ENCODE peak calls at places on chromosomes 12 and 14, in five cellular contexts. C is SJSA1; X is A673; R is effector memory CD4-positive, alpha-beta T cell; D is hepatocyte. H is an unnamed sample.

GRCh38 chr14:71638523-71639196 is 293.6 kb upstream of the RGS6 start:
- DNase-seq in C (peak), X (no peak), R (no peak), D (no peak), H (no peak)

GRCh38 chr12:460301-461230 is 827 bp downstream of the B4GALNT3 start:
- DNase-seq in C (no peak), X (peak), R (peak), D (peak), H (no peak)

GRCh38 chr14:83006071-83006670 is 1472.5 kb upstream of the SEL1L start:
- DNase-seq in C (no peak), X (peak), R (no peak), D (peak), H (no peak)

GRCh38 chr14:100524233-100524932 is 62.8 kb downstream of the BEGAIN start:
- DNase-seq in C (no peak), X (no peak), R (no peak), D (peak), H (no peak)

GRCh38 chr12:95963104-95963503 is 20.0 kb downstream of the AMDHD1 start:
- DNase-seq in C (no peak), X (peak), R (no peak), D (no peak), H (no peak)

GRCh38 chr12:98592825-98593322 is 612 bp upstream of the SLC25A3 start:
- DNase-seq in C (no peak), X (no peak), R (no peak), D (peak), H (no peak)

GRCh38 chr14:99872786-99873440 is 79.7 kb downstream of the EML1 start:
- DNase-seq in C (peak), X (peak), R (no peak), D (no peak), H (no peak)

GRCh38 chr12:29148065-29148957 is 767 bp upstream of the FAR2 start:
- DNase-seq in C (peak), X (peak), R (no peak), D (peak), H (no peak)

GRCh38 chr14:74917646-74918081 is 5.4 kb downstream of the RPS6KL1 start:
- DNase-seq in C (no peak), X (peak), R (no peak), D (no peak), H (no peak)

GRCh38 chr12:24803406-24804245 is 145.3 kb downstream of the BCAT1 start:
- DNase-seq in C (no peak), X (peak), R (no peak), D (no peak), H (no peak)

GRCh38 chr14:106564058-106564643 is 1037.8 kb downstream of the TMEM121 start:
- DNase-seq in C (peak), X (peak), R (peak), D (no peak), H (no peak)

GRCh38 chr12:80175307-80175930 is 76.1 kb downstream of the OTOGL start:
- DNase-seq in C (no peak), X (no peak), R (no peak), D (no peak), H (no peak)

GRCh38 chr12:71846322-71846940 is 6.9 kb downstream of the TBC1D15 start:
- DNase-seq in C (peak), X (peak), R (no peak), D (peak), H (no peak)

GRCh38 chr12:68013181-68013580 is 23.9 kb downstream of the IFNG-AS1 start:
- DNase-seq in C (no peak), X (no peak), R (no peak), D (no peak), H (no peak)

GRCh38 chr14:33210304-33210703 is 271.6 kb downstream of the NPAS3 start:
- DNase-seq in C (no peak), X (peak), R (no peak), D (peak), H (no peak)

GRCh38 chr14:99141236-99141635 is 130.8 kb downstream of the BCL11B start:
- DNase-seq in C (no peak), X (no peak), R (no peak), D (no peak), H (no peak)

GRCh38 chr14:29637406-29637805 is 290.2 kb downstream of the PRKD1 start:
- DNase-seq in C (peak), X (peak), R (no peak), D (no peak), H (no peak)

GRCh38 chr14:99733551-99734405 is 49.7 kb downstream of the CYP46A1 start:
- DNase-seq in C (no peak), X (no peak), R (no peak), D (no peak), H (no peak)

GRCh38 chr12:26226629-26227375 is 31.4 kb downstream of the SSPN start:
- DNase-seq in C (no peak), X (no peak), R (no peak), D (peak), H (no peak)

GRCh38 chr14:75566321-75566720 is 12.1 kb upstream of the FLVCR2 start:
- DNase-seq in C (no peak), X (no peak), R (peak), D (peak), H (no peak)

GRCh38 chr14:59215353-59215752 is 26.9 kb downstream of the DAAM1 start:
- DNase-seq in C (no peak), X (no peak), R (no peak), D (peak), H (peak)

GRCh38 chr14:89386214-89386886 is 30.7 kb downstream of the FOXN3 start:
- DNase-seq in C (no peak), X (no peak), R (no peak), D (no peak), H (no peak)

GRCh38 chr14:76867536-76868452 is 41.6 kb downstream of the LRRC74A start:
- DNase-seq in C (no peak), X (peak), R (no peak), D (no peak), H (no peak)

DNA sequence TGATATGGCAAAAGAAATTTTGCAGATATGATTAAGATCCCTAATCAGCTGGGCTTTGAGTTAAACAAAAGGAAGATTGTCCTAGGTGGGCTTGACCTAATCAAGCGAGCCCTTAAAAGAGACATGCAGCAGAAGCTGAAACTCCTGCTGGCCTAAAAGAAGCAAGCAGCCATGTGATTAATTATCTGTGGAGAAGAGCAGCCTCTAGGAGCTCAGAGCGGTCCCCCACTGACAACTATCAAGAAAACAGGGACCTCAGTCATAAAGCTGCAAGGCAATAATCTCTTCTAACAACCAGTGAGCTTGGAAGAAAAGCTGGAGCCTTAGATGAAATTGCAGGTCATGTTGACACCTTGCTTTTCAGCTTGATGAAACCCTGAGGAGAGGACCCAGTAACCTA is 288.9 kb upstream of the CLEC14A start:
- DNase-seq in C (no peak), X (peak), R (no peak), D (no peak), H (no peak)
- H3K4me3 ChIP-seq in C (no peak), X (no peak), R (no peak), D (no peak), H (no peak)

GRCh38 chr12:110426300-110426910 is 22.9 kb upstream of the ANAPC7 start:
- DNase-seq in C (no peak), X (no peak), R (no peak), D (peak), H (peak)

GRCh38 chr12:110436231-110436630 is 13.9 kb downstream of the ARPC3 start:
- DNase-seq in C (no peak), X (no peak), R (no peak), D (no peak), H (no peak)

DNA sequence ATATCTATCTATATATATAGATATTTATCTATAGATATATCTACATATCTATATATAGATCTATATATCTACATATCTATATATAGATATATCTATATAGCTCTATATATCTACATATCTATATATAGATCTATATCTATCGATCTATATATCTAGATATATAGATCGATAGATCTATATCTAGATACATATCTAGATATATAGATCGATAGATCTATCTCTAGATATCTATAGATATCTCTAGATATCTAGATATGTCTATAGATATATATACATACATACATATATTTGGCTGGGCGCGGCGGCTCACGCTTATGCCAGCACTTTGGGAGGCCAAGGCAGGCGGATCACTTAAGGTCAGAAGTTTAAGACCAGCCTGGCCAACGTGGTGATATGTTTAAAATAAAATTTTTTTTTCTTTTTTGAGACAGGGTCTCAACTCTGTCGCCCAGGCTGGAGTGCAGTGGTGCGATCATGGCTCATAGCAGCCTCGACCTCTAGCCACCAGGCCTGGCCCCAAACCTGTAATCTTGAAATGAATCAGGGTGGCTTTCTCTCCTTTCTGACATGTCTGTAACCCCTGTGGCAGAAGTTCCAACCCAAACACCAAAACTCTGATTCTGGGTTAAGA is 18.1 kb downstream of the ARPC3 start:
- DNase-seq in C (no peak), X (no peak), R (no peak), D (no peak), H (no peak)
- H3K4me3 ChIP-seq in C (no peak), X (peak), R (peak), D (no peak), H (peak)

GRCh38 chr12:50786498-50787231 is 22.8 kb downstream of the ATF1 start:
- DNase-seq in C (peak), X (no peak), R (no peak), D (peak), H (peak)
- H3K4me3 ChIP-seq in C (no peak), X (no peak), R (no peak), D (no peak), H (no peak)

DNA sequence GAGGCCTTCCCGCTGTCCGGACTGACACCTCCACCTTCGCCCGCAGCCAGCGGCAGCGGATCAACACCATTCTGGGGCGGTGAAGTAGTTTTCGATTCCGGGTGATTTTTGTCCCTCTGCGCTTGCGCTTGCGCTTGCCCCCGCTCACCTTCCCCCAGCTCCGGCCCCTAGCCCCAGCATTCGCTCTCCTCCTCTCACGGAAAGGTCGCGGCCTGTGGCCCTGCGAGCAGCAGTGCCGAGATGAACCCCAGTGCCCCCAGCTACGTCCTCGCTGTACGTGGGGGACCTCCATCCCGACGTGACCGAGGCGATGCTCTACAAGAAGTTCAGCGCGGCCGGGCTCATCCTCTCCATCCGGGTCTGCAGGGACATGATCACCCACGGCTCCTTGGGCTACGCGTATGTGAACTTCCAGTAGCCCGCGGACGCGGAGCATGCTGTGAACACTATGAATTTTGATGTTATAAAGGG is 22.7 kb upstream of the SRGAP1 start:
- DNase-seq in C (no peak), X (no peak), R (no peak), D (no peak), H (no peak)
- H3K4me3 ChIP-seq in C (no peak), X (no peak), R (peak), D (no peak), H (peak)

GRCh38 chr12:126233625-126234024 is 1168.4 kb downstream of the AACS start:
- DNase-seq in C (no peak), X (peak), R (no peak), D (no peak), H (no peak)
- H3K4me3 ChIP-seq in C (no peak), X (no peak), R (no peak), D (no peak), H (no peak)

DNA sequence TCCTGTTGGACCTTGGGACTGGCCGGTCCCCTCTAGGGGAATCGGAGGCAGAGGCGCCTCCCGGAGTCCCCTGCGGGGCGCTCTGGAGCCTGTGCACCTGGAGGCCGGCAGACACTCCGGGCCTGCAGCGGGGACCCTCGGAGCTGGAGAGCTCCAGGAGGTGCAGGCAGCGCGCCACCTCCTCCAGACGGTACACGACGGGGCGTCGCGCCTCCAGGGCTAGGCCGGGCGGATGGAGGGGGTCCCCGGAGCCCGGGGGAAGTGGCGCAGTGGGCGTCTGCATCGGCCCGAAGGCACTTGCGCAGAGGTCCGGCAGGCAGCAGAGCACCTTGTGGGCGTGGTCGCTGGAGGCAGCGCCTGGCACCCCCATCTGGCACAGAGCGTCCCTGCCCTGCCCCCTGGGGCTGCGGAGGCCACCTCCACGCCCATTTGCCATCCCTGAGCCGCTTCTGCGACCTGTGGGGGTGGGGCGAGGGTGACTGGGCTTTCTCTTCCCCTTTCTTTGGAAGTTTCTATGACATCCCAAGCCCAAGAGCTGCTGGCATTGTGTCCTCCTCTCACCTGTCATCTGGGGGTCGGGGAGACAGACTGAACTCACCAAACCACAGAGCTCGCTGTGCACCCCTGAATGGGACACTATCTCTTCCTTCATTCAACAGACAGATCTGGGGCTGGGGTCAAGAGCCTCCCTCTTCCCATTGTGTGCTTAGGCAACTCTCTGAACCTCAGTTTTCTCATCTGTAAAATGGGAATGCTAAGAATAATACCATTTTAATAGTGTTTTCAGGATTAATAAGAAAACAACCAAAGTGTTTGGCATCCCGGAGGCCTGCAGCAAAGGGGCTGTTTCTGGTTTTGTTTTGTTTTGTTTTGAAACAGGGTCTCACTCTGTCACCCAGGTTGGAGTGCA is 37.5 kb upstream of the CORO1C start:
- DNase-seq in C (no peak), X (peak), R (no peak), D (peak), H (no peak)
- H3K4me3 ChIP-seq in C (no peak), X (peak), R (no peak), D (peak), H (peak)

DNA sequence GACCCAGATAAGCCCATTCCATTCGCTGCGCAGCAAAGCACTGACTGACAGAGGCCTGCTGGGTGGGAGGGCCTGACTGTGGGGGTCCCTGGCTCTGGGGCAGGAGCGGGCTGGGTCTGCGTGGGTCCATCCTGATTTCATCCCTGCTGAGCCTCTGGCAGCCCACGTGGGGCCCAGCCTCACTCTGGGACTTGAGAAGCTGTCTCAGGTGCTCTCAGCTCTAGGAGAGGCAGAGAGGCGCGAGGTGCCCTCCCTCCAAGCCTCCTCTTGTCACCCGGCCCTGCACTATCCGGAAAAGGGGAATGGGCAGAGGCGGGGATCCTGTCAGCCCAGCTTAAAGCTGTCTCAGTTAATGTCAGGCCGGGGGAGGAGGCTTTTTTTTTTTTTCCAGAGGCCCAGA is 907 bp downstream of the ABCB9 start:
- DNase-seq in C (no peak), X (no peak), R (no peak), D (no peak), H (no peak)
- H3K4me3 ChIP-seq in C (peak), X (peak), R (no peak), D (no peak), H (peak)

GRCh38 chr14:68549057-68549421 is 243.8 kb downstream of the ZFP36L1 start:
- DNase-seq in C (peak), X (no peak), R (no peak), D (no peak), H (no peak)

GRCh38 chr14:68547305-68548193 is 245.3 kb downstream of the ZFP36L1 start:
- DNase-seq in C (peak), X (peak), R (no peak), D (peak), H (peak)

GRCh38 chr14:68546839-68547238 is 246.0 kb downstream of the ZFP36L1 start:
- DNase-seq in C (peak), X (no peak), R (no peak), D (no peak), H (peak)

GRCh38 chr14:68549966-68550705 is 242.7 kb downstream of the ZFP36L1 start:
- DNase-seq in C (peak), X (peak), R (no peak), D (no peak), H (no peak)

DNA sequence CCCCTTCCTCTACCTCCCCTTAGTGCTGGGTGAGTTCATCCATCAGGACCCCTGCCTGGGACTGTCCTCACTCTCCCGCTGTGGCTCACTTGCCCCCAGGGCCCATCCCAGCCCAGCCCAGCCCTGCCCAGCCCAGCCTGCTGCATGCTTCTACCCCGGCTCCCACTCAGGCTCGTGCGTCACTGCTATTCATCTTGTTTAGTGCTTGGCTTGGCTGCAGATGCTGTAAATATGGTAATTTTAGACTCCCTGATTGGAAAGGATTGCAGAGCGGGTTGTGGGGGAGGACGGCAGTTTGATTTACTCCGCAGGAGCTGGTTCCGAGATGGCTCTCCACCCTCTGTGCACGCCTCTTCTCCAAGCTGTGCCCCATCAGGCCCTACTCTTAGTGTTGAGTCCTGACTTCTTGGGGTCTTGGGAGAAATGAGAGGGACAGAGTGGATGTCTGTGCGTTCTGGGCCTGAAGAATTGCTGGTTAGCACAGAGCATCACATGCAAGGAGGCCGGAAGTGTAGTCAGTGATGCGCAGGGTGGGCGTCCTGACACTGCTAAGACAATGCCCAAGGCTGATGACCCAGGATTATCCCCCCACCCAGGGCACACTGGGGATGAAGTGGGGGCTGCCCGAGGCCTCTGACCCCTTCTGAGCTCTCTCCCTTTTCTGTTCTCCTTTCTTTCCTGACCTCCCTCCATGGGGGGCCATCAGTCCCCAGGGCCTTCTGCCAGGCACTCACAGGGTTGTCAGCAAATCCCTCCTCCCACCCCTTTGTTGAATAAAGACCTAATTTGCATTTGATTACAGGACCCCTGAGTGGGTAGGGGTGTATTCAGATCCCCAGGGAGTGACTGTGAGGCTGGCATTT is 244.4 kb downstream of the ZFP36L1 start:
- DNase-seq in C (peak), X (peak), R (no peak), D (peak), H (peak)
- H3K4me3 ChIP-seq in C (no peak), X (no peak), R (no peak), D (no peak), H (no peak)